ENCODE peak calls at places on chromosomes 7 and 10, in four cellular contexts. T, J, P and Y are unnamed samples.
A peak's percentile ranks its signal among the peaks of the same experiment; 100 is the strongest.

GRCh38 chr10:118590334-118590733 is 5.1 kb downstream of the PRLHR start:
- DNase-seq in P (no peak), T (no peak), J (no peak), Y (no peak)

GRCh38 chr7:134792968-134793367 is 13.5 kb downstream of the CALD1 start:
- DNase-seq in T (peak; percentile 91), J (no peak), P (no peak), Y (no peak)

GRCh38 chr7:1845536-1846311 is 175.6 kb downstream of the ELFN1 start:
- DNase-seq in J (no peak), P (no peak), T (peak; percentile 69), Y (no peak)

GRCh38 chr7:142328551-142328950 is 70.7 kb upstream of the PRSS58 start:
- DNase-seq in P (no peak), T (no peak), J (no peak), Y (no peak)

GRCh38 chr7:26153823-26154783 is 2.1 kb downstream of the NFE2L3 start:
- DNase-seq in J (no peak), P (no peak), T (no peak), Y (no peak)

GRCh38 chr7:45978731-45979211 is 57.7 kb upstream of the IGFBP3 start:
- DNase-seq in P (no peak), J (no peak), T (no peak), Y (no peak)

GRCh38 chr10:132677905-132678298 is 108.0 kb downstream of the NKX6-2 start:
- DNase-seq in T (peak; percentile 70), J (no peak), P (no peak), Y (no peak)

GRCh38 chr7:77665161-77665560 is 31.1 kb upstream of the RSBN1L start:
- DNase-seq in P (no peak), T (no peak), J (no peak), Y (no peak)

GRCh38 chr7:107958764-107959526 is 44.0 kb downstream of the LAMB1 start:
- DNase-seq in P (no peak), T (no peak), J (no peak), Y (no peak)

GRCh38 chr10:59085641-59086502 is 90.6 kb upstream of the PHYHIPL start:
- DNase-seq in P (no peak), T (no peak), J (no peak), Y (no peak)

GRCh38 chr10:92011560-92012214 is 88.1 kb downstream of the BTAF1 start:
- DNase-seq in T (no peak), J (no peak), P (peak; percentile 7), Y (no peak)

GRCh38 chr10:69696073-69696731 is 66.2 kb downstream of the FAM241B start:
- DNase-seq in J (no peak), T (no peak), P (peak; percentile 70), Y (no peak)

GRCh38 chr7:1670894-1671875 is 1.1 kb downstream of the ELFN1 start:
- DNase-seq in T (peak; percentile 69), J (no peak), P (peak; percentile 34), Y (no peak)

GRCh38 chr7:3683886-3684539 is 383.0 kb downstream of the SDK1 start:
- DNase-seq in T (no peak), P (no peak), J (no peak), Y (no peak)

GRCh38 chr10:90959826-90960225 is 38.9 kb upstream of the ANKRD1 start:
- DNase-seq in T (no peak), P (no peak), J (no peak), Y (no peak)

GRCh38 chr7:22001345-22002004 is 55.8 kb upstream of the CDCA7L start:
- DNase-seq in T (no peak), P (peak; percentile 88), J (no peak), Y (no peak)

GRCh38 chr7:94400643-94401042 is 5.9 kb downstream of the COL1A2 start:
- DNase-seq in T (no peak), P (no peak), J (no peak), Y (no peak)

GRCh38 chr7:84042110-84042539 is 152.5 kb downstream of the SEMA3A start:
- DNase-seq in J (no peak), T (no peak), P (no peak), Y (no peak)

GRCh38 chr7:125059861-125060456 is 130.3 kb upstream of the POT1 start:
- DNase-seq in T (no peak), P (peak; percentile 43), J (no peak), Y (no peak)

GRCh38 chr10:19891429-19891828 is 75.2 kb downstream of the PLXDC2 start:
- DNase-seq in J (no peak), P (no peak), T (no peak), Y (no peak)

GRCh38 chr7:909358-910329 is 33.3 kb downstream of the GET4 start:
- DNase-seq in T (peak; percentile 94), P (peak; percentile 76), J (no peak), Y (no peak)

GRCh38 chr7:133830081-133830480 is 297.1 kb upstream of the LRGUK start:
- DNase-seq in J (no peak), T (no peak), P (no peak), Y (no peak)